ENCODE peak calls at places on chromosomes 3 and 15, in eight cellular contexts. B is fibroblast of the aortic adventitia, F is germinal center, H is HTR-8/SVneo, N is OCI-LY7, P is skeletal muscle cell, T is left ventricle myocardium inferior, Y is nucleus accumbens. D is an unnamed sample.
A peak's percentile ranks its signal among the peaks of the same experiment; 100 is the strongest.

GRCh38 chr3:41991399-41991798 is 29.5 kb upstream of the ULK4 start:
- DNase-seq in N (no peak), T (no peak), F (no peak), B (no peak), Y (no peak), P (no peak), H (no peak), D (no peak)

GRCh38 chr3:121075191-121075590 is 167.2 kb downstream of the STXBP5L start:
- DNase-seq in P (no peak), T (no peak), N (no peak), F (no peak), Y (no peak), H (no peak), B (no peak), D (no peak)

GRCh38 chr3:109224333-109224732 is 87.8 kb downstream of the C3orf85 start:
- DNase-seq in F (no peak), Y (no peak), P (no peak), N (no peak), B (no peak), T (no peak), H (no peak), D (no peak)

GRCh38 chr3:76063019-76063418 is 277.7 kb upstream of the ZNF717 start:
- DNase-seq in F (no peak), P (peak; percentile 62), H (peak; percentile 20), T (no peak), Y (no peak), B (peak; percentile 10), N (no peak), D (no peak)

GRCh38 chr3:36380171-36381031 is at the start of gene STAC:
- DNase-seq in F (peak; percentile 3), N (no peak), Y (no peak), B (peak; percentile 19), P (no peak), T (peak; percentile 13), H (no peak), D (no peak)

GRCh38 chr15:41908681-41909461 is 15.0 kb upstream of the SPTBN5 start:
- DNase-seq in F (no peak), P (no peak), N (no peak), Y (no peak), H (no peak), T (no peak), B (no peak), D (peak; percentile 54)

GRCh38 chr3:126031981-126032471 is 51.9 kb downstream of the SLC41A3 start:
- DNase-seq in H (no peak), B (no peak), F (no peak), N (no peak), P (no peak), T (no peak), Y (no peak), D (no peak)

GRCh38 chr3:178206554-178206953 is 329.7 kb upstream of the KCNMB2 start:
- DNase-seq in B (no peak), T (no peak), Y (no peak), P (no peak), F (no peak), N (no peak), H (no peak), D (no peak)

GRCh38 chr3:11021611-11022011 is 29.1 kb downstream of the SLC6A1 start:
- DNase-seq in Y (peak; percentile 72), T (no peak), B (no peak), N (no peak), F (no peak), P (no peak), H (no peak), D (no peak)

GRCh38 chr3:116669576-116669975 is 40.0 kb upstream of the TUSC7 start:
- DNase-seq in F (no peak), B (no peak), Y (no peak), H (no peak), T (no peak), N (no peak), P (no peak), D (no peak)

GRCh38 chr15:91268510-91268909 is 168.5 kb downstream of the SV2B start:
- DNase-seq in Y (no peak), B (no peak), N (peak; percentile 39), F (peak; percentile 8), T (no peak), P (no peak), H (no peak), D (no peak)

GRCh38 chr3:154323921-154324738 is at the start of gene DHX36:
- DNase-seq in T (peak; percentile 88), N (peak; percentile 93), F (peak; percentile 84), H (peak; percentile 86), B (peak; percentile 94), P (peak; percentile 76), Y (peak; percentile 83), D (peak; percentile 94)

GRCh38 chr3:23256741-23257435 is 53.8 kb downstream of the UBE2E2 start:
- DNase-seq in B (no peak), N (no peak), H (no peak), F (no peak), Y (no peak), P (no peak), T (no peak), D (no peak)

GRCh38 chr3:12679468-12679867 is 15.6 kb upstream of the RAF1 start:
- DNase-seq in B (no peak), Y (no peak), P (peak; percentile 76), H (peak; percentile 90), F (no peak), N (no peak), T (no peak), D (no peak)

GRCh38 chr3:23668430-23668904 is 137.3 kb upstream of the UBE2E1 start:
- DNase-seq in P (peak; percentile 87), Y (no peak), N (no peak), B (peak; percentile 88), T (no peak), H (peak; percentile 72), F (no peak), D (no peak)

GRCh38 chr3:53585042-53585441 is 90.6 kb downstream of the CACNA1D start:
- DNase-seq in P (no peak), F (no peak), B (no peak), N (no peak), Y (no peak), H (no peak), T (no peak), D (no peak)

GRCh38 chr3:49278548-49278947 is 1.5 kb upstream of the C3orf62 start:
- DNase-seq in T (no peak), F (no peak), Y (no peak), H (no peak), B (peak; percentile 13), N (no peak), P (no peak), D (no peak)

GRCh38 chr15:40938530-40938870 is 9.4 kb downstream of the DLL4 start:
- DNase-seq in F (no peak), P (no peak), N (no peak), B (no peak), H (no peak), Y (no peak), T (no peak), D (no peak)